ENCODE peak calls at places on chromosomes 5 and 9, in eight cellular contexts. One of them, this sample, is unnamed. For H3K4me1, the result is how much of the 10 kb centered on the place peaks cover.

GRCh38 chr5:79346420-79346824 is 110.5 kb downstream of the JMY start:
- DNase-seq in Karpas-422: no peak
- DNase-seq in suprapubic skin: no peak
- DNase-seq in H9: no peak
- DNase-seq in lung: no peak
- DNase-seq in psoas muscle: no peak
- DNase-seq in naive thymus-derived CD4-positive, alpha-beta T cell: no peak
- DNase-seq in K562: peak
- DNase-seq in this sample: no peak

GRCh38 chr9:27537027-27537435 is 7.4 kb upstream of the MOB3B start:
- DNase-seq in psoas muscle: peak
- DNase-seq in naive thymus-derived CD4-positive, alpha-beta T cell: no peak
- DNase-seq in lung: no peak
- DNase-seq in H9: no peak
- DNase-seq in suprapubic skin: no peak
- DNase-seq in Karpas-422: no peak
- DNase-seq in K562: no peak
- DNase-seq in this sample: no peak

GRCh38 chr9:113989781-113990569 is 88.1 kb downstream of the AMBP start:
- DNase-seq in suprapubic skin: no peak
- DNase-seq in lung: no peak
- DNase-seq in psoas muscle: no peak
- DNase-seq in naive thymus-derived CD4-positive, alpha-beta T cell: no peak
- DNase-seq in Karpas-422: no peak
- DNase-seq in K562: no peak
- DNase-seq in H9: no peak
- DNase-seq in this sample: no peak

GRCh38 chr5:132500931-132501628 is 10.5 kb upstream of the IRF1 start:
- DNase-seq in psoas muscle: peak
- DNase-seq in naive thymus-derived CD4-positive, alpha-beta T cell: peak
- DNase-seq in lung: peak
- DNase-seq in Karpas-422: peak
- DNase-seq in H9: peak
- DNase-seq in suprapubic skin: peak
- DNase-seq in K562: peak
- DNase-seq in this sample: peak

GRCh38 chr5:33400675-33401074 is 40.1 kb upstream of the TARS1 start:
- DNase-seq in psoas muscle: no peak
- DNase-seq in Karpas-422: no peak
- DNase-seq in lung: no peak
- DNase-seq in K562: no peak
- DNase-seq in suprapubic skin: no peak
- DNase-seq in naive thymus-derived CD4-positive, alpha-beta T cell: no peak
- DNase-seq in H9: no peak
- DNase-seq in this sample: no peak

GRCh38 chr5:108728566-108729305 is 19.0 kb upstream of the FER start:
- DNase-seq in H9: no peak
- DNase-seq in naive thymus-derived CD4-positive, alpha-beta T cell: no peak
- DNase-seq in psoas muscle: no peak
- DNase-seq in Karpas-422: no peak
- DNase-seq in suprapubic skin: no peak
- DNase-seq in K562: peak
- DNase-seq in lung: peak
- DNase-seq in this sample: no peak

GRCh38 chr5:19975795-19976194 is 12.2 kb downstream of the CDH18 start:
- DNase-seq in lung: no peak
- DNase-seq in suprapubic skin: no peak
- DNase-seq in naive thymus-derived CD4-positive, alpha-beta T cell: no peak
- DNase-seq in K562: no peak
- DNase-seq in Karpas-422: no peak
- DNase-seq in psoas muscle: no peak
- DNase-seq in H9: no peak
- DNase-seq in this sample: no peak

GRCh38 chr5:74632947-74633356 is 7.6 kb downstream of the ENC1 start:
- DNase-seq in psoas muscle: no peak
- DNase-seq in K562: no peak
- DNase-seq in H9: no peak
- DNase-seq in Karpas-422: no peak
- DNase-seq in lung: no peak
- DNase-seq in suprapubic skin: no peak
- DNase-seq in naive thymus-derived CD4-positive, alpha-beta T cell: no peak
- DNase-seq in this sample: peak

GRCh38 chr9:588952-589351 is 252.5 kb upstream of the DMRT1 start:
- DNase-seq in psoas muscle: no peak
- DNase-seq in K562: no peak
- DNase-seq in suprapubic skin: no peak
- DNase-seq in H9: no peak
- DNase-seq in lung: no peak
- DNase-seq in Karpas-422: no peak
- DNase-seq in naive thymus-derived CD4-positive, alpha-beta T cell: no peak
- DNase-seq in this sample: no peak

GRCh38 chr9:12933957-12934356 is 159.1 kb downstream of the LURAP1L start:
- DNase-seq in Karpas-422: no peak
- DNase-seq in psoas muscle: no peak
- DNase-seq in naive thymus-derived CD4-positive, alpha-beta T cell: no peak
- DNase-seq in K562: no peak
- DNase-seq in suprapubic skin: no peak
- DNase-seq in H9: no peak
- DNase-seq in lung: no peak
- DNase-seq in this sample: no peak

GRCh38 chr5:130323804-130324454 is 419.7 kb downstream of the CHSY3 start:
- DNase-seq in Karpas-422: peak
- DNase-seq in H9: no peak
- DNase-seq in psoas muscle: no peak
- DNase-seq in suprapubic skin: no peak
- DNase-seq in lung: no peak
- DNase-seq in K562: no peak
- DNase-seq in naive thymus-derived CD4-positive, alpha-beta T cell: no peak
- DNase-seq in this sample: no peak

GRCh38 chr9:83957029-83957513 is 22.9 kb downstream of the HNRNPK start:
- DNase-seq in naive thymus-derived CD4-positive, alpha-beta T cell: no peak
- DNase-seq in lung: no peak
- DNase-seq in Karpas-422: peak
- DNase-seq in psoas muscle: no peak
- DNase-seq in K562: no peak
- DNase-seq in H9: no peak
- DNase-seq in suprapubic skin: no peak
- DNase-seq in this sample: peak

GRCh38 chr9:13281356-13282016 is 2.0 kb upstream of the MPDZ start:
- DNase-seq in K562: no peak
- DNase-seq in H9: no peak
- DNase-seq in Karpas-422: no peak
- DNase-seq in naive thymus-derived CD4-positive, alpha-beta T cell: no peak
- DNase-seq in lung: no peak
- DNase-seq in suprapubic skin: no peak
- DNase-seq in psoas muscle: no peak
- DNase-seq in this sample: no peak

GRCh38 chr9:93156475-93157008 is 22.5 kb upstream of the NINJ1 start:
- DNase-seq in Karpas-422: no peak
- DNase-seq in naive thymus-derived CD4-positive, alpha-beta T cell: no peak
- DNase-seq in K562: no peak
- DNase-seq in psoas muscle: no peak
- DNase-seq in suprapubic skin: no peak
- DNase-seq in lung: no peak
- DNase-seq in H9: no peak
- DNase-seq in this sample: no peak

GRCh38 chr5:123105882-123106281 is 16.8 kb downstream of the PRDM6 start:
- DNase-seq in naive thymus-derived CD4-positive, alpha-beta T cell: no peak
- DNase-seq in Karpas-422: no peak
- DNase-seq in K562: no peak
- DNase-seq in suprapubic skin: no peak
- DNase-seq in lung: no peak
- DNase-seq in H9: no peak
- DNase-seq in psoas muscle: no peak
- DNase-seq in this sample: no peak

GRCh38 chr9:86287013-86287412 is 4.7 kb upstream of the ISCA1 start:
- DNase-seq in lung: no peak
- DNase-seq in Karpas-422: peak
- DNase-seq in H9: peak
- DNase-seq in K562: peak
- DNase-seq in suprapubic skin: no peak
- DNase-seq in psoas muscle: no peak
- DNase-seq in naive thymus-derived CD4-positive, alpha-beta T cell: no peak
- DNase-seq in this sample: no peak

GRCh38 chr5:14429102-14429501 is 152.5 kb upstream of the OTULINL start:
- DNase-seq in Karpas-422: no peak
- DNase-seq in H9: no peak
- DNase-seq in lung: no peak
- DNase-seq in K562: no peak
- DNase-seq in naive thymus-derived CD4-positive, alpha-beta T cell: no peak
- DNase-seq in psoas muscle: no peak
- DNase-seq in suprapubic skin: no peak
- DNase-seq in this sample: no peak

GRCh38 chr9:135107592-135108235 is 20.2 kb downstream of the OLFM1 start:
- DNase-seq in suprapubic skin: no peak
- DNase-seq in psoas muscle: no peak
- DNase-seq in lung: no peak
- DNase-seq in K562: no peak
- DNase-seq in Karpas-422: no peak
- DNase-seq in naive thymus-derived CD4-positive, alpha-beta T cell: no peak
- DNase-seq in H9: no peak
- DNase-seq in this sample: no peak

GRCh38 chr5:107913511-107913910 is 242.8 kb upstream of the EFNA5 start:
- DNase-seq in naive thymus-derived CD4-positive, alpha-beta T cell: no peak
- DNase-seq in suprapubic skin: no peak
- DNase-seq in psoas muscle: no peak
- DNase-seq in lung: no peak
- DNase-seq in H9: no peak
- DNase-seq in K562: no peak
- DNase-seq in Karpas-422: no peak
- DNase-seq in this sample: no peak

GRCh38 chr9:16611001-16611400 is 259.5 kb downstream of the BNC2 start:
- DNase-seq in lung: no peak
- DNase-seq in Karpas-422: no peak
- DNase-seq in naive thymus-derived CD4-positive, alpha-beta T cell: no peak
- DNase-seq in H9: no peak
- DNase-seq in psoas muscle: no peak
- DNase-seq in K562: no peak
- DNase-seq in suprapubic skin: no peak
- DNase-seq in this sample: no peak

GRCh38 chr9:16611969-16612368 is 258.5 kb downstream of the BNC2 start:
- DNase-seq in K562: no peak
- DNase-seq in H9: no peak
- DNase-seq in naive thymus-derived CD4-positive, alpha-beta T cell: no peak
- DNase-seq in suprapubic skin: no peak
- DNase-seq in lung: no peak
- DNase-seq in Karpas-422: no peak
- DNase-seq in psoas muscle: no peak
- DNase-seq in this sample: no peak

GRCh38 chr9:16610538-16610937 is 259.9 kb downstream of the BNC2 start:
- DNase-seq in K562: no peak
- DNase-seq in naive thymus-derived CD4-positive, alpha-beta T cell: no peak
- DNase-seq in Karpas-422: no peak
- DNase-seq in psoas muscle: no peak
- DNase-seq in lung: no peak
- DNase-seq in suprapubic skin: no peak
- DNase-seq in H9: no peak
- DNase-seq in this sample: no peak

GRCh38 chr9:16613605-16614004 is 256.9 kb downstream of the BNC2 start:
- DNase-seq in K562: no peak
- DNase-seq in lung: no peak
- DNase-seq in psoas muscle: no peak
- DNase-seq in H9: no peak
- DNase-seq in suprapubic skin: no peak
- DNase-seq in naive thymus-derived CD4-positive, alpha-beta T cell: no peak
- DNase-seq in Karpas-422: no peak
- DNase-seq in this sample: no peak

DNA sequence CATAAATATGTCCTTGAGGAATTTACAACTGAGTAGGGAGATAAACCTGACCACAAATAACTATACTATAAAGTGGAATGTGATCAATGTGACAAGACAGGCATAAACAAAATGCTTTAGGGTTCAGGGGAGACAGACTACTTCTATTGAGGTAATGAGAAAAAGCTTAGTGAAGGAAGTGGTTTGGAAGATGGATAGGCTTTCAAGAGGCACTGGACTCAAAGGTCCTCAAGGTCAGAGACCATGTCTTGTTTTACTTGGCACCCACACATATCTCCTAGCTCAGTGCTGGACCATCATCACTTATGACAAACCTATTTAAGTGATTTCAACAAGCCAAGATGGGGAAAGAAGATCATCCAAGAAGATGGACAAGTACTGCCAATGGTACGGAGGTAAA is 257.8 kb downstream of the BNC2 start:
- DNase-seq in naive thymus-derived CD4-positive, alpha-beta T cell: no peak
- DNase-seq in lung: no peak
- DNase-seq in Karpas-422: no peak
- DNase-seq in K562: no peak
- DNase-seq in suprapubic skin: no peak
- DNase-seq in psoas muscle: no peak
- DNase-seq in H9: no peak
- DNase-seq in this sample: no peak
- H3K4me1 ChIP-seq in naive thymus-derived CD4-positive, alpha-beta T cell: under half
- H3K4me1 ChIP-seq in lung: under half
- H3K4me1 ChIP-seq in Karpas-422: under half
- H3K4me1 ChIP-seq in K562: under half
- H3K4me1 ChIP-seq in suprapubic skin: under half
- H3K4me1 ChIP-seq in psoas muscle: under half
- H3K4me1 ChIP-seq in H9: under half
- H3K4me1 ChIP-seq in this sample: under half

GRCh38 chr5:149810856-149811255 is 80.7 kb downstream of the PPARGC1B start:
- DNase-seq in psoas muscle: no peak
- DNase-seq in suprapubic skin: no peak
- DNase-seq in naive thymus-derived CD4-positive, alpha-beta T cell: no peak
- DNase-seq in H9: no peak
- DNase-seq in Karpas-422: no peak
- DNase-seq in K562: peak
- DNase-seq in lung: no peak
- DNase-seq in this sample: no peak
- H3K27ac ChIP-seq in psoas muscle: peak
- H3K27ac ChIP-seq in suprapubic skin: no peak
- H3K27ac ChIP-seq in naive thymus-derived CD4-positive, alpha-beta T cell: no peak
- H3K27ac ChIP-seq in H9: no peak
- H3K27ac ChIP-seq in Karpas-422: no peak
- H3K27ac ChIP-seq in K562: peak
- H3K27ac ChIP-seq in lung: no peak
- H3K27ac ChIP-seq in this sample: no peak

DNA sequence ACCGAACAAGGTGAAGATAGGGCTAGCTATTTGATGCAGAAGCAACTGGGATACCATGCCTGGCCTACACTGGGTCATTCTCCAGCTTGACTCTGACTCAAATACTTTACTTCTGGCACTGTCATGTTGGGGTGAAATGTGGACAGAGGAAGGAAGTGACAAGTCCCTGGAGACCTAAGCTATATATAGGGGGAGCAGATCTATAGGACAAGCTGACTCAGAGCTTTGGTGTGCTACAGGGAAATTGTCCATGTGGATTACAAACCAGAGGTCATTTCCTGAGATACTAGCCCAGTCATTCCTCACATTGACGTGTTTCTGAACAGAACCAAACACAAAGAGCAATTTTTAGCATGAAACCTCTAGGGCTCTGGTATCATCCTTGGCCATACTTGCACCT is 531.6 kb upstream of the CLINT1 start:
- DNase-seq in Karpas-422: no peak
- DNase-seq in naive thymus-derived CD4-positive, alpha-beta T cell: no peak
- DNase-seq in psoas muscle: no peak
- DNase-seq in K562: no peak
- DNase-seq in H9: no peak
- DNase-seq in lung: no peak
- DNase-seq in suprapubic skin: no peak
- DNase-seq in this sample: no peak
- H3K4me1 ChIP-seq in Karpas-422: under half
- H3K4me1 ChIP-seq in naive thymus-derived CD4-positive, alpha-beta T cell: under half
- H3K4me1 ChIP-seq in psoas muscle: under half
- H3K4me1 ChIP-seq in K562: under half
- H3K4me1 ChIP-seq in H9: under half
- H3K4me1 ChIP-seq in lung: under half
- H3K4me1 ChIP-seq in suprapubic skin: under half
- H3K4me1 ChIP-seq in this sample: under half

GRCh38 chr9:4558599-4558998 is 68.3 kb downstream of the SLC1A1 start:
- DNase-seq in H9: no peak
- DNase-seq in naive thymus-derived CD4-positive, alpha-beta T cell: no peak
- DNase-seq in lung: no peak
- DNase-seq in psoas muscle: no peak
- DNase-seq in K562: no peak
- DNase-seq in Karpas-422: no peak
- DNase-seq in suprapubic skin: no peak
- DNase-seq in this sample: no peak
- H3K27ac ChIP-seq in H9: no peak
- H3K27ac ChIP-seq in naive thymus-derived CD4-positive, alpha-beta T cell: no peak
- H3K27ac ChIP-seq in lung: no peak
- H3K27ac ChIP-seq in psoas muscle: no peak
- H3K27ac ChIP-seq in K562: no peak
- H3K27ac ChIP-seq in Karpas-422: no peak
- H3K27ac ChIP-seq in suprapubic skin: no peak
- H3K27ac ChIP-seq in this sample: no peak

This sample was measured in small intestine.